ENCODE peak calls at places on chromosome X, in seven cellular contexts. M is stimulated activated CD4-positive, alpha-beta T cell treated with anti-CD3 and anti-CD28 coated beads, Interleukin-2, amount 100 ng/mL, for 24 hours; U is activated T-helper 1 cell treated with Interleukin-2 at 50 U/mL for 16 hours; B is colonic mucosa; I is hypothalamus; Q is activated gamma-delta T cell treated with Interleukin-2 at 50 U/mL for 16 hours; V is sciatic nerve. L is an unnamed sample.

GRCh38 chrX:13790206-13791131 is 26.4 kb downstream of the GPM6B start:
- DNase-seq in I (no peak), B (no peak), M (no peak), Q (no peak), V (no peak), U (no peak), L (no peak)

GRCh38 chrX:96763608-96764007 is 79.0 kb downstream of the DIAPH2 start:
- DNase-seq in I (no peak), Q (no peak), V (no peak), M (no peak), B (no peak), U (no peak), L (no peak)

GRCh38 chrX:9873952-9874351 is 87.7 kb downstream of the SHROOM2 start:
- DNase-seq in U (no peak), M (peak; percentile 44), V (no peak), B (peak; percentile 31), I (no peak), Q (no peak), L (peak; percentile 16)

GRCh38 chrX:47690175-47690574 is 31.2 kb upstream of the UXT start:
- DNase-seq in Q (no peak), U (no peak), B (no peak), I (no peak), V (no peak), M (no peak), L (no peak)

GRCh38 chrX:150575415-150575814 is 7.0 kb downstream of the MTM1 start:
- DNase-seq in B (peak; percentile 70), U (peak; percentile 21), I (no peak), Q (peak; percentile 6), M (peak; percentile 55), V (no peak), L (no peak)

GRCh38 chrX:102739642-102740041 is 19.1 kb downstream of the GPRASP3 start:
- DNase-seq in B (no peak), M (no peak), I (no peak), V (no peak), Q (no peak), U (no peak), L (no peak)

GRCh38 chrX:125605145-125605544 is 285.5 kb downstream of the TEX13C start:
- DNase-seq in Q (no peak), I (no peak), B (no peak), U (no peak), M (no peak), V (no peak), L (no peak)

GRCh38 chrX:134365923-134366322 is 94.0 kb upstream of the HPRT1 start:
- DNase-seq in B (no peak), M (no peak), I (no peak), Q (no peak), U (no peak), V (no peak), L (no peak)

GRCh38 chrX:40174594-40175415 is 77.0 kb upstream of the BCOR start:
- DNase-seq in M (peak; percentile 61), U (no peak), I (no peak), B (peak; percentile 48), V (no peak), Q (no peak), L (peak; percentile 63)

GRCh38 chrX:47176101-47176740 is 17.4 kb upstream of the UBA1 start:
- DNase-seq in M (no peak), V (peak; percentile 42), Q (no peak), B (no peak), U (no peak), I (no peak), L (no peak)

GRCh38 chrX:112968351-112969133 is 127.9 kb upstream of the AMOT start:
- DNase-seq in U (no peak), Q (no peak), I (no peak), B (no peak), M (no peak), V (no peak), L (no peak)

GRCh38 chrX:135340827-135341226 is 31.5 kb downstream of the ETDC start:
- DNase-seq in U (no peak), Q (no peak), V (no peak), B (no peak), I (no peak), M (no peak), L (no peak)

GRCh38 chrX:47556045-47556623 is 4.9 kb upstream of the ARAF start:
- DNase-seq in B (peak; percentile 91), U (peak; percentile 71), I (peak; percentile 70), Q (peak; percentile 80), M (peak; percentile 78), V (peak; percentile 90), L (peak; percentile 95)

GRCh38 chrX:17846045-17846444 is 15.1 kb downstream of the RAI2 start:
- DNase-seq in M (no peak), B (no peak), Q (no peak), U (no peak), I (no peak), V (no peak), L (no peak)

GRCh38 chrX:65894138-65894537 is 145.7 kb downstream of the VSIG4 start:
- DNase-seq in U (no peak), M (no peak), B (no peak), V (no peak), I (no peak), Q (no peak), L (no peak)

GRCh38 chrX:22689290-22689689 is 310.5 kb upstream of the DDX53 start:
- DNase-seq in M (no peak), U (no peak), B (no peak), Q (no peak), V (no peak), I (no peak), L (no peak)

GRCh38 chrX:69124108-69124507 is 41.1 kb downstream of the PJA1 start:
- DNase-seq in M (no peak), I (no peak), U (no peak), B (no peak), V (no peak), Q (no peak), L (no peak)

GRCh38 chrX:82335772-82336171 is 1133.9 kb downstream of the SH3BGRL start:
- DNase-seq in Q (no peak), M (no peak), I (no peak), U (no peak), B (no peak), V (no peak), L (no peak)

GRCh38 chrX:1618689-1619088 is 3.8 kb downstream of the ASMT start:
- DNase-seq in B (no peak), Q (no peak), U (no peak), M (no peak), V (no peak), I (no peak), L (no peak)

GRCh38 chrX:149120459-149120858 is 384.6 kb downstream of the IDS start:
- DNase-seq in V (no peak), B (no peak), Q (no peak), M (no peak), I (no peak), U (no peak), L (no peak)

GRCh38 chrX:119145241-119145653 is 17.6 kb upstream of the KIAA1210 start:
- DNase-seq in V (no peak), M (no peak), U (no peak), I (no peak), Q (no peak), B (peak; percentile 24), L (no peak)

GRCh38 chrX:120477453-120477852 is 8.4 kb upstream of the LAMP2 start:
- DNase-seq in U (no peak), M (no peak), B (no peak), Q (no peak), I (no peak), V (no peak), L (no peak)

GRCh38 chrX:74890676-74891430 is 34.4 kb downstream of the NEXMIF start:
- DNase-seq in B (no peak), V (no peak), M (no peak), Q (no peak), U (no peak), I (no peak), L (no peak)

GRCh38 chrX:12901486-12901885 is 4.9 kb upstream of the TLR8 start:
- DNase-seq in V (peak; percentile 83), I (no peak), Q (peak; percentile 65), M (peak; percentile 75), B (peak; percentile 77), U (peak; percentile 36), L (peak; percentile 78)

GRCh38 chrX:2610246-2611170 is 80.6 kb upstream of the CD99 start:
- DNase-seq in B (no peak), I (no peak), M (no peak), Q (no peak), V (no peak), U (no peak), L (no peak)

GRCh38 chrX:37383313-37383712 is 34.1 kb downstream of the PRRG1 start:
- DNase-seq in M (no peak), V (no peak), Q (no peak), B (no peak), I (no peak), U (no peak), L (no peak)

GRCh38 chrX:55450259-55450658 is 1.7 kb upstream of the MAGEH1 start:
- DNase-seq in M (no peak), Q (no peak), U (no peak), I (no peak), B (no peak), V (no peak), L (peak; percentile 13)

GRCh38 chrX:11766487-11766886 is 8.4 kb downstream of the MSL3 start:
- DNase-seq in Q (no peak), M (no peak), I (no peak), V (no peak), B (no peak), U (no peak), L (no peak)

GRCh38 chrX:40922307-40922706 is 162.9 kb upstream of the USP9X start:
- DNase-seq in U (no peak), Q (no peak), V (no peak), B (no peak), I (no peak), M (no peak), L (no peak)

GRCh38 chrX:151825927-151826471 is 86.7 kb upstream of the MAGEA4 start:
- DNase-seq in B (no peak), M (no peak), Q (no peak), I (no peak), V (no peak), U (no peak), L (peak; percentile 3)

GRCh38 chrX:114050075-114050796 is 533.6 kb upstream of the HTR2C start:
- DNase-seq in M (no peak), I (no peak), B (no peak), Q (no peak), U (no peak), V (no peak), L (no peak)

L was measured in body of pancreas.